ENCODE peak calls at places on chromosomes 2 and 18, in four cellular contexts. O is endodermal cell, C is cardiac fibroblast, A is MCF 10A. S is an unnamed sample.

GRCh38 chr2:3313845-3314375 is 63.7 kb downstream of the EIPR1 start:
- DNase-seq in O (no peak), C (peak), A (no peak), S (no peak)

GRCh38 chr2:37623971-37624897 is 47.2 kb downstream of the CDC42EP3 start:
- DNase-seq in O (no peak), C (no peak), A (peak), S (no peak)

GRCh38 chr2:113124181-113124961 is 3.0 kb upstream of the IL1RN start:
- DNase-seq in O (no peak), C (peak), A (peak), S (no peak)

GRCh38 chr2:158112971-158113370 is 11.3 kb downstream of the UPP2 start:
- DNase-seq in O (no peak), C (no peak), A (no peak), S (no peak)

GRCh38 chr2:8609357-8609804 is 72.5 kb upstream of the ID2 start:
- DNase-seq in O (peak), C (peak), A (no peak), S (no peak)

GRCh38 chr2:10914272-10914693 is 2.5 kb downstream of the KCNF1 start:
- DNase-seq in O (peak), C (no peak), A (peak), S (no peak)

GRCh38 chr2:117771969-117772630 is 42.4 kb upstream of the DDX18 start:
- DNase-seq in O (no peak), C (peak), A (peak), S (no peak)

GRCh38 chr2:17752892-17753802 is 463 bp downstream of the SMC6 start:
- DNase-seq in O (peak), C (peak), A (peak), S (no peak)

DNA sequence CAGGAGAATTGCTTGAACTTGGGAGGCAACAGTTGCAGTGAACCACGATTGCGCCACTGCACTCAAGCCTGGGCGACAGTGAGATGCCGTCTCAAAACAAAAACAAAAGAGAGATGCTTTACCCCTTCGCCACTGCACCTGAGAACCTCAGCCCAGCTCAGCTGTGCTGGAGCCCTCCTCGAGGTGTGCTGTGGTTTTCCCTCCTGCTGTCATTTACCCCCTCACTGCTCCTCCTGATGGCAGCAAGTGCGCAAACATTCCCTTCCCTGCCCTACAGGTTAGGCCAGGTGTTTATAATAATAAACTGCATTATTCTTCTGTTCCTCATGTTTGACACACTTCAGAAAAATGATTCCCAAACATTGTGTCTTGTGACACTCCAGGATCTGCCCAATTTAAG is 8.4 kb downstream of the FBXO36 start:
- DNase-seq in O (no peak), C (no peak), A (no peak), S (no peak)
- TF ChIP-seq CTCF in O (no peak), C (no peak), A (no peak), S (no peak)

GRCh38 chr2:144479138-144479537 is 40.8 kb downstream of the ZEB2 start:
- DNase-seq in O (peak), C (peak), A (peak), S (no peak)

GRCh38 chr2:144475596-144475995 is 44.3 kb downstream of the ZEB2 start:
- DNase-seq in O (no peak), C (no peak), A (no peak), S (no peak)

GRCh38 chr2:144477943-144478283 is 42.0 kb downstream of the ZEB2 start:
- DNase-seq in O (no peak), C (no peak), A (no peak), S (no peak)

GRCh38 chr2:144479659-144480058 is 40.3 kb downstream of the ZEB2 start:
- DNase-seq in O (peak), C (no peak), A (no peak), S (no peak)

DNA sequence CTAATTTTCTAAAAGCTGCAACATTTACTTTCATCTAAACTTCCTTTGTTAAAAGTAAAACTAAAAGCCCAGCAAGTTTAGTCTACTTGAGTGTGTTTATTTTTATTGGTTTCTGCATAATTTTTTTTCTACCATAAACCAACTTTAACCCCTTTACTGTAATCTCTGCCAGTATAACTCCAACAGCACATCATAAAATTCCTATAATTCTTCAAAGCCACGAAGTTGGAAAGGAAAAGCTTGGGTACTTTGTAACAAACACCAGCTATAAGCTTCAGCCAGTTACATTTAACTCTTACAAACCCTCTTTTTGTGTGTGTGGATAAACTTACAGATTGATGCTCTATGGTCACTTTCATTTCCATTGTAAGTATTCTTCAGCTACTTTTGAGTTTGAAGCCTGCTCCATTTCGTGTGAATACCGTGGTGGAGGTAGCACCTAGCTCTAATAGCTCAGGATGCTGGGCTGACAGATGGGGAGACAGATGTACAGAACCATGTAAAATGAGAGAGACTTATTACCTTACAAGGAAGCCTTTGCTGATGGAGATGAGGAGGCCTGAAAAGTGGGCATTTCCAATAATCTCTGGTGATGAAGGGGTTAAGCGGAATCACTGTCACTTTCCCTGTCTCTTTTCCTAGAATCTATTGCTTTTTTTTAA is 42.5 kb downstream of the ZEB2 start:
- DNase-seq in O (no peak), C (no peak), A (no peak), S (no peak)
- TF ChIP-seq CTCF in O (no peak), C (no peak), A (no peak), S (no peak)

DNA sequence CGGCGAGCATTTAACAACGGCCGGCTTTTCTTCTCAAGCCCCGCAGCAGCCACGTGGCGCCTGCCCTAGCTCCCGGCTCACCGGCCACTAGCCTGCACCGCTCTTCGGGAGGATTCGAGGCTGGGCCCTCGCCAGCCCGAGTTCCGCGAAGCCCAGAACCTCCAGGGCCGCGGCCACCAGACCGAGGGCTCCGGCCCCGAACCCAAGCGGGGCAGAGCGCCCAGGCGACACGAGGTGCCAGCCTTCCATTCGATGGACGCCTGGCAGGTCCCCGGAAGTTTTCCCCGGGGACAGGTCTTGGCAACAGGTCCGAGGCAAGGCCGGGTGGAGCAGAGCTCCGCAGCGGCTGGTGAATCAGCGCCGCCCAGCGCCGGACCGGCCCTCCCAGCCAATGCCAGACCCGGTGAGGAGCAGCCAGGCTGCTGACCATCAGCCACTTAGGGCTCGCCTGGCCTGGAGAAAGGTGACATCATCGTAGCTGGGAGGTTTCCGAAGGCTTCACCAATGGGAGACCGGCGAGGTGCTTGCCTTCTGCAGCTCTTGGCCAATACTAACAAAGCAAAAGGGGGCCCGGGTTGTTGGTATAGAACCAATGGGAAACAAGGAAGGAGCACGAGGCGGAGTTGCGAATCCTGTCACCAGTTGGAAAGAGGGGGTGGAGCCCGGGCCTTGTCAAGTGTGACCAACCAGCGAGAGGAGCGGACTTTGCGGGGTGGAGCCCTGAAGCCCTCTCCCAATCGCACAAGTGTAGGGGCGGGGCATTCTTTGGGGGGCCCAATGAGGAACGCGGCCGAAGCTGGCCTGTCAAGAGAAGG is 467 bp upstream of the MXD1 start:
- DNase-seq in O (peak), C (peak), A (peak), S (peak)
- TF ChIP-seq CTCF in O (peak), C (no peak), A (no peak), S (no peak)

DNA sequence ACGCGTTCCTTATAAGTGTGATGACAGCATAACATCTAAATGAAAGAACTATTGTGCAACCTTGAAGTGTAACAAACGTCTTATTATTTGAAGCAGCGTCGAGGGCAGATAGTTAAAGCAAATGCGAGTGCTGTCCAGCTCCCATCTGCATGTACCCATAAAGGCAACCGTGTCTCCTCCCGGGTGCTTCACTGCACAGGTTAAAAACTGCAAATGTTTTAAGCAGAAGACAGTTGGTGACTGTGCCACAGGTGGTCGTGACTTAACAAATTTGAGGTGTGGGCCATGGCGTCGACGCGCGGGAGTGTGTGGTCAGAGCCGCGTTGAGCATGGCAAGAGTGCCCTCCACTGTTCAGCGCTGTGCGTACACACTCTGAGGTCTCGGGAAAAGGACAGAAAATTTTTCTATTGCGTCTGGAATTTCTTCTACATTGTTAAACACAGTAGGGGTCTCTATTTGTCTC is 6.4 kb downstream of the SALL3 start:
- DNase-seq in O (peak), C (peak), A (peak), S (no peak)
- TF ChIP-seq CTCF in O (peak), C (peak), A (peak), S (no peak)